ENCODE peak calls at places on chromosome 14, in four cellular contexts. W is stimulated activated naive CD8-positive, alpha-beta T cell treated with anti-CD3 and anti-CD28 coated beads, Interleukin-15, amount 100 ng/mL, for 72 hours; A is mesendoderm; E is stimulated activated CD4-positive, alpha-beta T cell treated with anti-CD3 and anti-CD28 coated beads, Interleukin-2, amount 100 ng/mL, for 48 hours. J is an unnamed sample.

GRCh38 chr14:37147310-37147875 is 25.0 kb downstream of the SLC25A21 start:
- DNase-seq in W (no peak), A (peak), E (no peak), J (no peak)

GRCh38 chr14:89628521-89628920 is 211.5 kb upstream of the FOXN3 start:
- DNase-seq in W (no peak), A (no peak), E (no peak), J (no peak)

GRCh38 chr14:22039938-22040780 is 366.5 kb upstream of the OR4E1 start:
- DNase-seq in W (no peak), A (peak), E (no peak), J (no peak)

GRCh38 chr14:59246566-59246965 is 58.1 kb downstream of the DAAM1 start:
- DNase-seq in W (no peak), A (no peak), E (no peak), J (no peak)

GRCh38 chr14:100155049-100155621 is 4.3 kb downstream of the DEGS2 start:
- DNase-seq in W (peak), A (peak), E (peak), J (no peak)

GRCh38 chr14:92568621-92569479 is 55.3 kb downstream of the RIN3 start:
- DNase-seq in W (peak), A (no peak), E (no peak), J (no peak)

GRCh38 chr14:34682787-34683321 is 31.5 kb downstream of the CFL2 start:
- DNase-seq in W (no peak), A (no peak), E (no peak), J (no peak)

GRCh38 chr14:45679852-45680251 is 426.9 kb upstream of the MIS18BP1 start:
- DNase-seq in W (no peak), A (peak), E (no peak), J (no peak)

GRCh38 chr14:39492267-39492666 is 60.0 kb upstream of the FBXO33 start:
- DNase-seq in W (no peak), A (peak), E (no peak), J (no peak)

GRCh38 chr14:29930283-29930682 is 2.6 kb upstream of the PRKD1 start:
- DNase-seq in W (no peak), A (peak), E (no peak), J (no peak)

GRCh38 chr14:103143535-103143934 is 20.3 kb downstream of the TNFAIP2 start:
- DNase-seq in W (no peak), A (no peak), E (no peak), J (no peak)

GRCh38 chr14:74952195-74952665 is 3.2 kb downstream of the PGF start:
- DNase-seq in W (no peak), A (no peak), E (no peak), J (no peak)

GRCh38 chr14:73771848-73772705 is 57.9 kb upstream of the PNMA1 start:
- DNase-seq in W (peak), A (peak), E (peak), J (peak)

GRCh38 chr14:90161129-90161528 is 95.2 kb upstream of the PSMC1 start:
- DNase-seq in W (no peak), A (no peak), E (no peak), J (no peak)

GRCh38 chr14:95664046-95664445 is 22.2 kb upstream of the TCL1B start:
- DNase-seq in W (no peak), A (no peak), E (no peak), J (no peak)

GRCh38 chr14:38405851-38406630 is 150.1 kb upstream of the CLEC14A start:
- DNase-seq in W (no peak), A (peak), E (no peak), J (no peak)

GRCh38 chr14:65019944-65020566 is 33.4 kb downstream of the FNTB start:
- DNase-seq in W (no peak), A (peak), E (no peak), J (no peak)

GRCh38 chr14:102227184-102227964 is 77.6 kb downstream of the MOK start:
- DNase-seq in W (no peak), A (no peak), E (no peak), J (no peak)

GRCh38 chr14:65226824-65227604 is 124.7 kb upstream of the MAX start:
- DNase-seq in W (no peak), A (peak), E (no peak), J (no peak)